ENCODE peak calls at places on chromosomes 13 and 19, in five cellular contexts. T is lower lobe of right lung, G is tibial artery, L is AG04450, I is AG09319. A is an unnamed sample.

GRCh38 chr13:45447050-45447661 is 17.6 kb upstream of the COG3 start:
- DNase-seq in G (no peak), L (no peak), I (no peak), T (no peak), A (no peak)

GRCh38 chr13:52048516-52048915 is 24.0 kb downstream of the UTP14C start:
- DNase-seq in T (no peak), L (no peak), I (no peak), G (no peak), A (no peak)

GRCh38 chr13:48370815-48371214 is 42.1 kb downstream of the LPAR6 start:
- DNase-seq in T (no peak), L (no peak), I (no peak), G (no peak), A (no peak)

GRCh38 chr19:2337329-2337707 is 8.8 kb downstream of the SPPL2B start:
- DNase-seq in G (no peak), L (no peak), I (no peak), T (no peak), A (peak; percentile 80)

GRCh38 chr19:13010992-13011652 is 15.8 kb downstream of the NFIX start:
- DNase-seq in G (no peak), I (no peak), L (no peak), T (no peak), A (no peak)

GRCh38 chr13:75902166-75903104 is 266.3 kb downstream of the LMO7 start:
- DNase-seq in T (no peak), I (no peak), G (no peak), L (no peak), A (no peak)

GRCh38 chr13:93225610-93226009 is 997 bp upstream of the GPC6 start:
- DNase-seq in T (no peak), I (no peak), G (no peak), L (no peak), A (no peak)

GRCh38 chr13:70324519-70324918 is 216.3 kb upstream of the KLHL1 start:
- DNase-seq in I (no peak), T (no peak), L (no peak), G (no peak), A (no peak)

GRCh38 chr19:18772620-18773587 is 18.2 kb downstream of the COMP start:
- DNase-seq in I (no peak), T (no peak), L (no peak), G (no peak), A (no peak)

GRCh38 chr19:20969498-20969897 is 46.4 kb downstream of the ZNF85 start:
- DNase-seq in T (no peak), G (no peak), L (no peak), I (no peak), A (no peak)

GRCh38 chr19:13401388-13401787 is 104.9 kb downstream of the CACNA1A start:
- DNase-seq in G (no peak), L (no peak), T (no peak), I (no peak), A (no peak)

GRCh38 chr13:76638882-76639281 is 247.3 kb downstream of the KCTD12 start:
- DNase-seq in G (no peak), L (no peak), I (no peak), T (no peak), A (no peak)

GRCh38 chr19:13441810-13442512 is 64.3 kb downstream of the CACNA1A start:
- DNase-seq in L (peak; percentile 11), G (no peak), T (no peak), I (no peak), A (peak; percentile 92)

GRCh38 chr13:20721454-20722357 is 18.2 kb downstream of the IL17D start:
- DNase-seq in G (peak; percentile 69), I (no peak), L (peak; percentile 24), T (no peak), A (peak; percentile 35)

GRCh38 chr13:108070491-108070890 is 144.8 kb downstream of the LIG4 start:
- DNase-seq in I (no peak), T (no peak), G (no peak), L (no peak), A (no peak)

GRCh38 chr13:114053026-114053425 is 79.2 kb upstream of the C13orf46 start:
- DNase-seq in L (peak; percentile 37), T (no peak), I (no peak), G (no peak), A (no peak)

GRCh38 chr19:56111601-56112312 is 9.3 kb downstream of the ZNF787 start:
- DNase-seq in T (peak; percentile 84), I (no peak), G (no peak), L (no peak), A (no peak)

GRCh38 chr19:19067276-19068072 is 3.7 kb downstream of the SLC25A42 start:
- DNase-seq in G (no peak), I (no peak), L (no peak), T (no peak), A (no peak)

GRCh38 chr19:658059-658839 is 4.8 kb downstream of the RNF126 start:
- DNase-seq in L (no peak), I (no peak), T (no peak), G (no peak), A (no peak)

GRCh38 chr19:38336638-38337359 is 1.2 kb downstream of the CATSPERG start:
- DNase-seq in G (peak; percentile 98), T (peak; percentile 99), I (peak; percentile 72), L (peak; percentile 67), A (peak; percentile 97)

GRCh38 chr19:801030-801860 is 4.0 kb downstream of the PTBP1 start:
- DNase-seq in T (peak; percentile 88), G (peak; percentile 94), L (no peak), I (no peak), A (no peak)

GRCh38 chr13:91722267-91722884 is 324.0 kb downstream of the GPC5 start:
- DNase-seq in L (no peak), T (no peak), G (no peak), I (no peak), A (no peak)

GRCh38 chr13:25988655-25989054 is 63.2 kb downstream of the SHISA2 start:
- DNase-seq in I (no peak), T (no peak), G (no peak), L (no peak), A (no peak)

DNA sequence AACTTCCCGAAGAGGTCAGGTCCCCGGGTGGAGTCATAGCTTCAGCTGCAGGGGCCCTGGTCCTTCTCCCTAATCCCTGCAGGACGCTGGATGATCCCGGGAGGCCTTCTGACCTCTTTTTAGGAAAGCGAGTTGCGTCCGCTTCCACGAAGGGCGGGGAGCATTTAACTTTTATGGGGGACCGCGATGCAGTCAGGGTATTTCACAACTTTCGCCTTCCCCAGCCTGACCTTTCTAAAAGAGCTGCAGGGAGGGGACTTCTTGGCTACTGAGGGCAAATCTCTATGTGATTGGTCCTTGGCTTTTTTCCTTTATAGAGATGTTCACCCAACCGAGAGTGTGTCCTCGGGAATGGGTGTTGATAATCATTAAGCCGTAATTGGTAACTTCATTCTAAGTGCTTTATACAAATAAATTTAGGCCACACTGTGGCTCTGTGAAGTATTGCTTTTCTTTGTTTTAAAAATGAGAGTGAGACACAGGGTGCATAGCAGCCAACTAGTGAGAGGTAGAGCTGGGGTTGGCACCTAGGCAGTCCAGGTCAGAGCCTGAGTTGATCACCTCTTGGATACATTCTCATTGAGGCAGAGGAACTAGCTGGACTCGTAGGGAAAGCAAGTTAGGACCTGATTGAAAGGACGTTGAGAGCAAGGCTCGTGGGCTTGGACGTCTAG is 841 bp downstream of the ZNF230 start:
- DNase-seq in T (peak; percentile 45), L (no peak), I (no peak), G (no peak), A (peak; percentile 4)
- TF ChIP-seq CTCF in T (no peak), L (no peak), I (no peak), G (no peak), A (no peak)

GRCh38 chr19:4454952-4455738 is 2.4 kb downstream of the UBXN6 start:
- DNase-seq in T (no peak), L (no peak), G (no peak), I (peak; percentile 54), A (no peak)

GRCh38 chr19:4456843-4457653 is 546 bp downstream of the UBXN6 start:
- DNase-seq in G (no peak), I (peak; percentile 42), T (peak; percentile 49), L (no peak), A (peak; percentile 83)

GRCh38 chr19:4456566-4456842 is 1.1 kb downstream of the UBXN6 start:
- DNase-seq in L (no peak), T (peak; percentile 58), I (no peak), G (no peak), A (peak; percentile 41)

GRCh38 chr19:4455742-4456565 is 1.6 kb downstream of the UBXN6 start:
- DNase-seq in L (no peak), G (no peak), I (peak; percentile 60), T (peak; percentile 59), A (peak; percentile 52)

DNA sequence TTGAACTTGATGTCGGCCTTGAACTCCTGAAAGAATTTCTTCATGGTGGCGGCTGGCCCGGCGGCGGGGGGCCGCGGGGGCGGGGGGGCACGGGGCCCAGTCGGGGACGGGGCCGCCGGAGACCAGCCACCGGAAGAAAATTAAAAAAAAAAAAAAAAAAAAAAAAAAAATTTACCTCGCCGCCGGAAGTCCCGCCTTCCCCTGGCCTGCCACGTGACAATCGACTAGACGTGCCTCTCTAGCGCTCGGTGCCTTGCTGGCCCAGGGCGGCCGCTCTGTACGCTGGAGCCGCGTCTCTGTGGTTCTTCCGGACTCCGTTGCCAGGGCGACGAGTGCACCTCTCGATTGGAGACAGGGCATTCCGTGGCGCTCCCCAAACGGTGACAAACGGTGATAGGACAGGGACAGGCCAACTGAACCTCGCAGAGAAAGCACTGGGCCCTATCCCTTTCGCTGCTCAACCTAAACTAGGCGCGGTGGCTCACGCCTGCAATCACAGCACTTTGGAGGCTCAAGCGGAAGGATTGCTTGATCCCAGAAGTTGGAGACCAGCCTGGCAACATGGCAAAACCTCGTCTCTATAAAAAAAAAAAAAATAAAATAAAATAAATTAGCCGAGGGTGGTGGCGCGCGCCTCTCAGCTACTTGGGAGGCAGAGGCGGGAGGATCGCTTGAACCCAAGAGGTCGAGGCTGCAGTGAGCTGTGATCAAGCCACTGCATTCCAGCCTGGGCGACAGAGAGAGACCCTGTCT is at the start of gene UBXN6:
- DNase-seq in G (peak; percentile 98), L (peak; percentile 97), I (peak; percentile 98), T (peak; percentile 100), A (peak; percentile 97)
- TF ChIP-seq CTCF in G (no peak), L (no peak), I (no peak), T (peak; percentile 12), A (no peak)

GRCh38 chr19:17618281-17618903 is 62.9 kb downstream of the COLGALT1 start:
- DNase-seq in I (no peak), L (no peak), T (no peak), G (no peak), A (no peak)
- TF ChIP-seq CTCF in I (no peak), L (no peak), T (no peak), G (no peak), A (no peak)

DNA sequence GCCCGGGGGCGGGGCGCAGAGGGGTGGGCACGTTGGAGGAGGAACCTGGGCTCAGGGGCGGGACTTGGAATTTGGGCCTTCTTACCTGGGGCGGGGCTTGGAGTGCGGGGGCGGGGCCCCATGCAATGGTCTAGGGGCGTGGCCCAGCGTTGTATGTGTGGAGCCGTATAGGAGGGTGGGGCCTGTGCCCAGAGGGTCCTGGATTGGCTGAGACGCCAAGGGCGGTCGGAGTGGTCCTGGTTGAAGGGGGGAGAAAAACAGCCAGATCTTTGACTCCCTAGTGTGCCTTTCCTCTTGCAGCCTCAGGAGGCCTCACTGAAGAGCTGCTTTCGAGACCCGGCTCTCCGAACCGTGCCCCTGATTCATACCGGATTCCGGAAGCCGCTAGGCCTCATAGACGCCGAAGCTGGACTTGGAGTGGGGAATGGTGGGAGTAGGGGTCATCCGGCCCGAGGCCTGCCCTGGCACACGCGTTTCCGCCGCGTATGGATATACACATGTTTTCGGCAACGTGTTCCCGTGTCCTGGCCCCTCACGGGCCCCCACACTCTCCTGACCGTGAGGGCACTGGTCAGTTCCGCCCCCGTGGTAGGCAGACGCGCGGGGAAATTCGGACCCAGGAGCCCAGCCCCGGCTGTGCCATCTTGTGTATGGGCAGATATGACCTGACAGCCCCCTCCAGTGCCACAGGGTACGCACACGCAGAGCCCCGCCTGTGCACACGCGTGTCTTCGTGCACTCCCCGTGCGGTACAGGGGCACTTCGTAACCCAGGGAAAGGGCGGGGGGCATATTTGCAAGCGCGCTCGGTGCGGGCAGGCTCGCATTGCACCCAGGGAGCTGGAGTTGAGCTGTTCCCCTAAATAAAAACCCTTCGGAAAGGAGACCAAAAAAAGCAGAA is 661 bp upstream of the PRR12 start:
- DNase-seq in T (peak; percentile 99), I (peak; percentile 85), G (peak; percentile 96), L (peak; percentile 88), A (peak; percentile 97)
- TF ChIP-seq CTCF in T (peak; percentile 21), I (no peak), G (no peak), L (peak; percentile 3), A (no peak)

A was measured in nephron progenitor cell.